ENCODE peak calls at places on chromosomes 3 and 15, in nine cellular contexts. T is glutamatergic neuron; D is dorsolateral prefrontal cortex; B is neural crest cell; H is choroid plexus epithelial cell; F is CD4-positive, alpha-beta T cell; N is CD8-positive, alpha-beta T cell; W is transverse colon; L is HL-60. Y is an unnamed sample.

GRCh38 chr3:37147676-37148075 is 26.7 kb downstream of the LRRFIP2 start:
- DNase-seq in D (no peak), T (no peak), N (no peak), H (no peak), L (peak; percentile 61), B (no peak), F (no peak), W (no peak), Y (no peak)

GRCh38 chr3:187027531-187027936 is 97.2 kb downstream of the ST6GAL1 start:
- DNase-seq in F (peak; percentile 84), L (no peak), B (no peak), H (no peak), W (peak; percentile 41), D (no peak), N (peak; percentile 34), T (no peak), Y (no peak)

GRCh38 chr3:105139851-105140560 is 226.7 kb upstream of the ALCAM start:
- DNase-seq in T (no peak), B (no peak), W (no peak), L (peak; percentile 32), D (no peak), N (no peak), F (no peak), H (peak; percentile 9), Y (no peak)

GRCh38 chr3:55204417-55204816 is 276.6 kb upstream of the LRTM1 start:
- DNase-seq in W (no peak), D (no peak), L (no peak), B (no peak), H (no peak), F (no peak), T (no peak), N (no peak), Y (no peak)

GRCh38 chr3:14819671-14820070 is 909 bp downstream of the FGD5 start:
- DNase-seq in T (no peak), B (no peak), W (no peak), N (no peak), L (no peak), D (no peak), H (no peak), F (no peak), Y (no peak)

GRCh38 chr15:76994001-76994400 is 925 bp upstream of the PSTPIP1 start:
- DNase-seq in L (peak; percentile 80), B (no peak), T (peak; percentile 6), H (no peak), W (peak; percentile 30), D (peak; percentile 30), N (no peak), F (peak; percentile 44), Y (no peak)

GRCh38 chr15:77094397-77095030 is 23.6 kb upstream of the TSPAN3 start:
- DNase-seq in T (no peak), W (no peak), D (no peak), F (no peak), B (no peak), L (no peak), N (no peak), H (no peak), Y (no peak)

GRCh38 chr3:161700998-161701397 is 204.4 kb downstream of the OTOL1 start:
- DNase-seq in F (no peak), L (no peak), D (no peak), W (no peak), B (no peak), N (no peak), H (no peak), T (no peak), Y (no peak)

GRCh38 chr3:37847689-37848088 is 14.0 kb upstream of the CTDSPL start:
- DNase-seq in W (no peak), N (no peak), F (no peak), B (no peak), T (no peak), D (no peak), L (no peak), H (no peak), Y (no peak)

GRCh38 chr15:73239564-73240208 is 129.1 kb downstream of the HCN4 start:
- DNase-seq in F (no peak), D (no peak), T (peak; percentile 16), H (peak; percentile 29), W (no peak), N (no peak), L (no peak), B (no peak), Y (no peak)

GRCh38 chr3:186637661-186638060 is 2.5 kb upstream of the FETUB start:
- DNase-seq in D (no peak), N (no peak), T (no peak), L (no peak), H (no peak), B (no peak), W (no peak), F (no peak), Y (no peak)

GRCh38 chr3:42827023-42827422 is 17.8 kb downstream of the ACKR2 start:
- DNase-seq in B (no peak), N (no peak), T (no peak), H (no peak), L (no peak), W (no peak), F (no peak), D (no peak), Y (no peak)

GRCh38 chr3:37709946-37710345 is 151.7 kb upstream of the CTDSPL start:
- DNase-seq in N (no peak), L (no peak), B (no peak), T (no peak), H (no peak), W (no peak), D (no peak), F (no peak), Y (no peak)

GRCh38 chr15:56857828-56858227 is 60.6 kb upstream of the TCF12 start:
- DNase-seq in D (no peak), L (no peak), B (no peak), T (no peak), W (no peak), F (no peak), N (no peak), H (no peak), Y (no peak)

DNA sequence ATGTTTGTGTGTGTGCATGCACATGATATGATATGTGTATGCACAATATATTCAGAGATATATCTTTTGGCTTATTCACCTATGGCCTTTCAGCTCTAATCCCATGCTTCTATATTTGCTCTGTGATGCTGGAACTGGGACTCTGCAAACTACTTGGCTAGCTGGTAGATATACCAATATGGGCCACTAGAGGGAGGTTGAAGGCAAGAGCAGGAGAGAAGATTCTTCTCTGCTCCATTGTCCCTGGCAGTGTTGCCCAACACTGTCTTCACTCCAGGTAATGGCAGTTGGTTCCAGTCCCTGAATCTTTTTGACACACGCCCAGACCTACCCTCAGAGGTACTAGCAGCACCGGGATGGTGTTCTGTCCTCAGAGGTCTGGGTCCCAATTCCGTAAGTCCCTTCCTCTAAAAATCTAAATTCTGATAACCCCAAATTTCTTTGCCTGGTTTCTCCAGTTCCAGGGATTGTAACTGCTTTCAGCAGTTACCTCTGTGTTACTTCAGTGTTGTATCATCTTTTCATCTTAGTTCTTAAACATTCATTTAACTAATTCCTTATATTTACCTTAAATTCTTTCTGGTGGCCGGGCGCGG is 44.7 kb downstream of the GTPBP8 start:
- DNase-seq in T (no peak), D (no peak), B (peak; percentile 62), H (peak; percentile 75), N (no peak), F (peak; percentile 8), W (peak; percentile 11), L (peak; percentile 54), Y (no peak)
- TF ChIP-seq CTCF in T (peak; percentile 93), D (peak; percentile 71), B (peak; percentile 85), H (peak; percentile 91), N (peak; percentile 81), F (peak; percentile 88), W (peak; percentile 78), L (peak; percentile 81), Y (peak; percentile 86)

DNA sequence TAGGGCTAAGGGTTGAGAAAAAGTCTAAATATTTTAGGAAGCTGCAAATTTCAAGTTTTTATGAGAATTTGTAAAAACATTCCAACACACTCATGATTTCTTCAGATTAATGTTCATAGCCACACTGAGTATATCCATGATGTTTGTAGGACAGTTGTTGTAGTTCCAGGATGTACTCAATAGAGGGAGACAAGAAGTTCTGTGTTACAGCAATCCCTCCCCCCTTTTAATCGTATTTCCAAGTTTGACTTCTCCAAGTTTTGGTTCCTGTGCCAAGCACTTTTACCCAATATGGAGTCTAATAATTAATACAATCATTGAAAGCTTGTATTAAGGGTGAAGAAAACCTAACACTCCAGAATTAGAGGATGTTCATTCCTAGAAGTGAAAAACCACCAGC is 143.4 kb downstream of the FEZF2 start:
- DNase-seq in L (no peak), D (no peak), W (no peak), H (peak; percentile 49), N (no peak), F (no peak), B (no peak), T (no peak), Y (no peak)
- TF ChIP-seq CTCF in L (peak; percentile 4), D (peak; percentile 12), W (no peak), H (peak; percentile 50), N (no peak), F (no peak), B (peak; percentile 51), T (peak; percentile 53), Y (peak; percentile 65)

GRCh38 chr15:36809380-36809779 is 230.0 kb downstream of the CDIN1 start:
- DNase-seq in W (no peak), B (no peak), F (no peak), H (no peak), N (no peak), D (no peak), L (no peak), T (no peak), Y (no peak)

GRCh38 chr15:36814708-36815107 is 235.3 kb downstream of the CDIN1 start:
- DNase-seq in D (no peak), H (peak; percentile 77), T (no peak), F (no peak), B (no peak), L (no peak), W (no peak), N (no peak), Y (no peak)

GRCh38 chr15:36814085-36814484 is 234.7 kb downstream of the CDIN1 start:
- DNase-seq in L (no peak), F (no peak), T (no peak), H (no peak), W (no peak), B (no peak), N (no peak), D (no peak), Y (no peak)

GRCh38 chr15:36810656-36811449 is 231.4 kb downstream of the CDIN1 start:
- DNase-seq in N (no peak), L (no peak), H (no peak), B (no peak), D (no peak), T (peak; percentile 60), F (no peak), W (no peak), Y (no peak)

GRCh38 chr15:36811903-36812302 is 232.5 kb downstream of the CDIN1 start:
- DNase-seq in B (no peak), D (no peak), F (no peak), T (no peak), H (no peak), L (no peak), W (no peak), N (no peak), Y (no peak)
- TF ChIP-seq CTCF in B (no peak), D (no peak), F (no peak), T (no peak), H (no peak), L (no peak), W (no peak), N (no peak), Y (no peak)

DNA sequence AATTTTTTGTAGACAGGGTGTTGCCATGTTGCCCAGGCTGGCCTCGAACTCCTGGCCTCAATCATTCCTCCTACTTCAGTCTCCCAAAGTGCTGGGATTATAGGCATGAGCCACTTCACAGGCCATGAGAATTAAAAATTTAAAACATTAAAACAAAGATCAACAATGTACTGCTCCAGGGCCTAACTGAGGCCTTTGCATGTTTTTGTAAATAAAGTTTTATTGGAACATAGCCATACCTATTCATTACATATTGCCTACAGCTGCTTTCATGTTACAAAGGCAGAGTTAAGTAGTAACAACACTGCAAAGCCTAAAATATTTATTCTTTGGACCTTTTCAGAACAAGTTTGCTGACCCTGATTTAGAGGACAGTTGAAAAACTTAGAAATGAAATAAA is 9.6 kb downstream of the VPS39 start:
- DNase-seq in H (no peak), W (no peak), F (no peak), B (no peak), D (no peak), T (no peak), N (no peak), L (no peak), Y (no peak)
- TF ChIP-seq CTCF in H (no peak), W (no peak), F (no peak), B (no peak), D (no peak), T (no peak), N (no peak), L (no peak), Y (no peak)

Y was measured in type B pancreatic cell.